ENCODE peak calls at places on chromosomes 1 and 21, in five cellular contexts. One of them, this sample, is unnamed. For H3K4me1, the result is how much of the 10 kb centered on the place peaks cover.

GRCh38 chr1:22275626-22276395 is 132.9 kb upstream of the WNT4 start:
- DNase-seq in pancreas: peak
- DNase-seq in GM23338: peak
- DNase-seq in OCI-LY7: peak
- DNase-seq in IMR-90: peak
- DNase-seq in this sample: peak

GRCh38 chr1:72062584-72062983 is 219.8 kb downstream of the NEGR1 start:
- DNase-seq in pancreas: no peak
- DNase-seq in GM23338: no peak
- DNase-seq in OCI-LY7: no peak
- DNase-seq in IMR-90: peak
- DNase-seq in this sample: no peak

GRCh38 chr1:36359911-36360310 is 25.8 kb downstream of the STK40 start:
- DNase-seq in pancreas: no peak
- DNase-seq in GM23338: no peak
- DNase-seq in OCI-LY7: no peak
- DNase-seq in IMR-90: peak
- DNase-seq in this sample: peak

GRCh38 chr1:16905856-16906702 is 10.3 kb downstream of the RNU1-2 start:
- DNase-seq in pancreas: peak
- DNase-seq in GM23338: no peak
- DNase-seq in OCI-LY7: no peak
- DNase-seq in IMR-90: peak
- DNase-seq in this sample: no peak

GRCh38 chr21:37568415-37568814 is 201.8 kb downstream of the DYRK1A start:
- DNase-seq in pancreas: no peak
- DNase-seq in GM23338: no peak
- DNase-seq in OCI-LY7: no peak
- DNase-seq in IMR-90: no peak
- DNase-seq in this sample: no peak

GRCh38 chr1:8378981-8379470 is 61.1 kb downstream of the SLC45A1 start:
- DNase-seq in pancreas: no peak
- DNase-seq in GM23338: no peak
- DNase-seq in OCI-LY7: no peak
- DNase-seq in IMR-90: no peak
- DNase-seq in this sample: no peak

GRCh38 chr1:62435231-62436038 is 1.4 kb upstream of the USP1 start:
- DNase-seq in pancreas: peak
- DNase-seq in GM23338: peak
- DNase-seq in OCI-LY7: no peak
- DNase-seq in IMR-90: no peak
- DNase-seq in this sample: no peak

GRCh38 chr1:33322870-33323585 is 2.1 kb upstream of the A3GALT2 start:
- DNase-seq in pancreas: no peak
- DNase-seq in GM23338: no peak
- DNase-seq in OCI-LY7: peak
- DNase-seq in IMR-90: no peak
- DNase-seq in this sample: no peak

GRCh38 chr1:244896550-244896949 is 32.2 kb upstream of the HNRNPU start:
- DNase-seq in pancreas: no peak
- DNase-seq in GM23338: no peak
- DNase-seq in OCI-LY7: no peak
- DNase-seq in IMR-90: peak
- DNase-seq in this sample: no peak

GRCh38 chr1:236421022-236421421 is 26.9 kb downstream of the EDARADD start:
- DNase-seq in pancreas: no peak
- DNase-seq in GM23338: no peak
- DNase-seq in OCI-LY7: no peak
- DNase-seq in IMR-90: no peak
- DNase-seq in this sample: no peak

GRCh38 chr21:16084776-16085364 is 355.1 kb downstream of the USP25 start:
- DNase-seq in pancreas: no peak
- DNase-seq in GM23338: no peak
- DNase-seq in OCI-LY7: no peak
- DNase-seq in IMR-90: peak
- DNase-seq in this sample: no peak

GRCh38 chr1:186620951-186621350 is 59.3 kb downstream of the PTGS2 start:
- DNase-seq in pancreas: no peak
- DNase-seq in GM23338: no peak
- DNase-seq in OCI-LY7: no peak
- DNase-seq in IMR-90: peak
- DNase-seq in this sample: no peak

GRCh38 chr1:201593200-201593828 is 54.4 kb downstream of the NAV1 start:
- DNase-seq in pancreas: no peak
- DNase-seq in GM23338: no peak
- DNase-seq in OCI-LY7: no peak
- DNase-seq in IMR-90: peak
- DNase-seq in this sample: no peak

GRCh38 chr1:21254335-21254951 is 35.8 kb downstream of the ECE1 start:
- DNase-seq in pancreas: peak
- DNase-seq in GM23338: no peak
- DNase-seq in OCI-LY7: no peak
- DNase-seq in IMR-90: peak
- DNase-seq in this sample: no peak

DNA sequence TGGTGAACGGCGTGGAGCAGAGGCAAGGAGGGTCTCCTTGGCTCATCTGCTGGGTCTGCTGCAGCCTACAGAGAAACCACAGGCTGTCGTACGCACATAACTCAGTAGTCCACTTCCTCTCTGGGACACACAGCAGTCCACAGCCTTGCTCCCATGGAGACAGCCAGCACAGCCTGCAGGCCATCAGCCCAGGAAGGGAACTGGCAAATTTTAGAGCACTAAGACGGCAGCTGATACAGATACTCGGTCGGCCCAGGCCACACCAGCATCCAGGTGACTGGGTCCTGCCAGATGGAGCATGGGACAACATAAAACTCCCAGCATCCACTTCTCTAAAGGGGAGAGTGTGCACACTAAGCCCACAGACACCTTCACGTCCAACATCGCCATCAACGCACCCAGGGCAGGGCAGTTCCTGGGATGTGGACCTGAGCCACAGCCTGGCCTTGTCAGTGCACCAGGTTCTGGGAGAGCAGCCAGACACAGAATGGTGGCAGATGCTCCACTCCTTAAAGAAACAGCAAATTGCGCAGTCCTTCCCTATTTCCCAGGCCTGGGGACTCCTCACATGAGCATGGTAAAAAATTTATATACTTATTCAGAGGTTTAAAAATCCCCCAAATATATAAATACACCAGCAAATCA is 247.1 kb upstream of the RAB4A start:
- DNase-seq in pancreas: no peak
- DNase-seq in GM23338: no peak
- DNase-seq in OCI-LY7: no peak
- DNase-seq in IMR-90: no peak
- DNase-seq in this sample: no peak
- H3K4me1 ChIP-seq in pancreas: under half
- H3K4me1 ChIP-seq in GM23338: under half
- H3K4me1 ChIP-seq in OCI-LY7: under half
- H3K4me1 ChIP-seq in IMR-90: under half
- H3K4me1 ChIP-seq in this sample: under half

GRCh38 chr1:9736241-9736640 is 84.7 kb downstream of the PIK3CD start:
- DNase-seq in pancreas: no peak
- DNase-seq in GM23338: no peak
- DNase-seq in OCI-LY7: no peak
- DNase-seq in IMR-90: no peak
- DNase-seq in this sample: no peak

GRCh38 chr1:9737716-9738115 is 86.0 kb downstream of the CLSTN1 start:
- DNase-seq in pancreas: no peak
- DNase-seq in GM23338: no peak
- DNase-seq in OCI-LY7: no peak
- DNase-seq in IMR-90: no peak
- DNase-seq in this sample: no peak

GRCh38 chr1:9733160-9733789 is 81.7 kb downstream of the PIK3CD start:
- DNase-seq in pancreas: no peak
- DNase-seq in GM23338: no peak
- DNase-seq in OCI-LY7: no peak
- DNase-seq in IMR-90: no peak
- DNase-seq in this sample: no peak

GRCh38 chr1:9735800-9736199 is 84.3 kb downstream of the PIK3CD start:
- DNase-seq in pancreas: no peak
- DNase-seq in GM23338: no peak
- DNase-seq in OCI-LY7: no peak
- DNase-seq in IMR-90: no peak
- DNase-seq in this sample: no peak

DNA sequence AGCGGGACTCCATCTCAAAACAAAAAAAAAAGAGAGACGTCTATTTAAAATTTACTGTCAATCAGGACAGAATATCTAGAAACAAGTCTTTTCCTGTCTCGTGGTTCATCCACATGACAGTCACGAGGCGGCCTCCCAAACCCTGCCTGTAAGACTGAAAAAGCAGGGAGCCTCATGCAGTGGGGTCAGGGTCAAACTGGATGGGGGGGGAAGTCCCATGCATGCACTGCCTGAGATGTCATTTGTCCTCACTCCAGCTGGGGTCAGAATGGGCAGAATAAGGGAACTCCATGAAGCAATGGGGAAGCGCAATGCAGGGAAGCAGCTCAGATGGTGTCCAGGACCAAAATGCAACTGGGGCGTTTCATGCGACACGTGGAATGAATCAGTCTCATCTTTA is 85.5 kb downstream of the PIK3CD start:
- DNase-seq in pancreas: no peak
- DNase-seq in GM23338: no peak
- DNase-seq in OCI-LY7: no peak
- DNase-seq in IMR-90: no peak
- DNase-seq in this sample: no peak
- H3K4me1 ChIP-seq in pancreas: under half
- H3K4me1 ChIP-seq in GM23338: under half
- H3K4me1 ChIP-seq in OCI-LY7: under half
- H3K4me1 ChIP-seq in IMR-90: under half
- H3K4me1 ChIP-seq in this sample: under half

DNA sequence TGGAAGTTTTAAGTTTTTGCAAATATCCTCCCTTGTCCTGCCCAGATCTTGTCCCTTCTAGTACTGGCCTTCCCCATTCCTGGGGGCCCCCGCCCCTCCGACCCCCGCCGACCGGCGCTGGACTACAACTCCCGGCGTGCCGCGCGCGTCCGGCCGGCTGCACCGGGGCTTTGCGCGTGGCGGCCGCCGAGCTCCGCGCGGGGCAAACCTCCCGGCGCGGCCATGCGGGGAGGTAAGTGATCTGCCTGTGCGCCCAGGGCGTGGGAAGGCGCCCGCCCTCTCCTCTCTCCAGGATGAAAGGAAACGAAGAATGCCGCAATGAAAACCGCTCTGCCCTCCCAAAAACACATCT is 3.2 kb upstream of the SAMD13 start:
- DNase-seq in pancreas: peak
- DNase-seq in GM23338: peak
- DNase-seq in OCI-LY7: peak
- DNase-seq in IMR-90: peak
- DNase-seq in this sample: peak
- H3K4me1 ChIP-seq in pancreas: under half
- H3K4me1 ChIP-seq in GM23338: under half
- H3K4me1 ChIP-seq in OCI-LY7: half or more
- H3K4me1 ChIP-seq in IMR-90: under half
- H3K4me1 ChIP-seq in this sample: under half

DNA sequence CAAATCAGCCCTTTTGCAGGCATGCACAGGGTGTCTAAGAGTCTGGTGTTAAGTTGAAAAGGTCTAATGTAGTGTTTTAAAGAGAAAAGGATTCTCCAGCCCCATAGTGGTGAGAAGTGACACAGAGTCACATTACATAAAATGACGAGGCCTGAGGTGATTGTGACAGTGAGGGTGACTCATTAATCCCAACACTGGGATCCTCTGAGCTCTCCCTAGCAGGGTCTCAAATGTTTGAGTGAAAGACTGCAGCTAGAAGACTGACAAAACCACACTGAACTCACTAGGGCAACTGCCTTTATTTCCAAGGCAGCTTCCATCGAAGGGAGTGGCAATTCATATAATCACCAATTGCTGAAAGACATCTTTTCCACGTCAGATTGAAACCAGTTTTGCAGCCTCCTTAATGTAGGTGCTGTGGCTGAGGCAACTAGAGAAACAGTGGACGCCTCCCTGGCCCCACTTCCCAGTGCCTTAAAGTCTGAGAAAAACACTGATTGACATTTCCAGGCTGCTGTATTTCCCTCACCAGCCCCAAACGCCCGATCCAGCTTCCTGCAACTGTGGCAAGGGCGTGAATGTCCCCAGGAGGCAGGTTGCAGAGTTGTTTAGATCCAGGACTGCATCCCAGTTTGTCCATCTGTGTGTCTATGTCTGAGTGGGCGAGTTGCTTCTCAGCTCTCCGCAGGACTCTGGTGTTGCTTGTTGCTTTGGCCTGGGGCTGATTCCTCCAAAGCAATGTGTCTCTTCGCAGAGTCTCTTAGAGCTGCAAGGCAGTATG is 81.4 kb downstream of the RUNX1 start:
- DNase-seq in pancreas: no peak
- DNase-seq in GM23338: no peak
- DNase-seq in OCI-LY7: no peak
- DNase-seq in IMR-90: peak
- DNase-seq in this sample: no peak
- H3K4me1 ChIP-seq in pancreas: under half
- H3K4me1 ChIP-seq in GM23338: under half
- H3K4me1 ChIP-seq in OCI-LY7: under half
- H3K4me1 ChIP-seq in IMR-90: under half
- H3K4me1 ChIP-seq in this sample: half or more

GRCh38 chr1:153613406-153613805 is 469 bp upstream of the S100A16 start:
- DNase-seq in pancreas: no peak
- DNase-seq in GM23338: no peak
- DNase-seq in OCI-LY7: no peak
- DNase-seq in IMR-90: no peak
- DNase-seq in this sample: no peak

GRCh38 chr1:153612755-153613331 is at the start of gene S100A16:
- DNase-seq in pancreas: peak
- DNase-seq in GM23338: peak
- DNase-seq in OCI-LY7: no peak
- DNase-seq in IMR-90: peak
- DNase-seq in this sample: no peak

GRCh38 chr1:153611356-153611755 is 1.6 kb downstream of the S100A16 start:
- DNase-seq in pancreas: no peak
- DNase-seq in GM23338: no peak
- DNase-seq in OCI-LY7: no peak
- DNase-seq in IMR-90: no peak
- DNase-seq in this sample: no peak

GRCh38 chr1:153611024-153611352 is 1.9 kb downstream of the S100A16 start:
- DNase-seq in pancreas: no peak
- DNase-seq in GM23338: no peak
- DNase-seq in OCI-LY7: no peak
- DNase-seq in IMR-90: no peak
- DNase-seq in this sample: no peak

DNA sequence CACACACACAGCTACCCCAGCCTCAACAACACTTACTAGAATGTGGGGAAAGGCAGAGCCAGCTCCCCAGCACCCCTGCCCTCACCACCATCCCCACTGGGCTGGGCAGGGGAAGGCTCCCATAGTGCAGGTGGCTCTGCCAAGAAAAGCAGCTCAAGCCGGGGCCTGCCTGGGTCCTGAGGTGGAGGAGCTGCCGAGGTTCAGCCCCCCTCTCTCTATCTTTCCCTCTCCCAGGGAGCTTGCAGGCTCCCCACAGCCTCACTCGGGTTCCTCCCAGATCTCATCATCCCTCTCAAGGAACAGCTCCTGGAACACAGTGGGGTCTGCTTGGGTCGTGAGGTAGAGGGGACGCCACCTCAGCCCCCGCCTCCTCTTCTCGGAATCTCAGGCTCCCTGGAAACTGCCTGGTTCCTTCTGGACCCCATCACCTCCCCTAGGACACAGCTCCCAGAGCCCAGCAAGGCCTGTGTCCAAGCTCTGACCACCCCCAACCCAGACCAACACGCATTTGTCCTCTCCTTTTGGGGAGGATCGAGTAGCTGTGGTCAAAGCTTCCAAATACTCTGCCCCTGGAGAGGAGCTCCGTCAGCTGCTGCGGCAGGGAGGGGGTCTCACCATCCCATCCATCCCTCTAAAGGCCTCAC is 704 bp downstream of the S100A16 start:
- DNase-seq in pancreas: no peak
- DNase-seq in GM23338: no peak
- DNase-seq in OCI-LY7: no peak
- DNase-seq in IMR-90: no peak
- DNase-seq in this sample: no peak
- H3K4me1 ChIP-seq in pancreas: under half
- H3K4me1 ChIP-seq in GM23338: under half
- H3K4me1 ChIP-seq in OCI-LY7: under half
- H3K4me1 ChIP-seq in IMR-90: under half
- H3K4me1 ChIP-seq in this sample: under half

This sample was measured in CD4-positive, CD25-positive, alpha-beta regulatory T cell.